ENCODE peak calls at places on chromosomes 2 and 18, in four cellular contexts. F is GM12878, J is K562, O is HepG2. Y is an unnamed sample.
A peak's percentile ranks its signal among the peaks of the same experiment; 100 is the strongest.

GRCh38 chr2:75619992-75620740 is 26.4 kb upstream of the MRPL19 start:
- DNase-seq in F (no peak), J (no peak), O (no peak), Y (no peak)

GRCh38 chr2:128727914-128728313 is 409.2 kb upstream of the HS6ST1 start:
- DNase-seq in F (no peak), J (no peak), O (no peak), Y (no peak)

GRCh38 chr18:58276640-58277456 is 232.8 kb downstream of the NEDD4L start:
- DNase-seq in F (no peak), J (no peak), O (no peak), Y (no peak)

GRCh38 chr18:56986829-56987228 is 160.1 kb upstream of the BOD1L2 start:
- DNase-seq in F (no peak), J (no peak), O (peak; percentile 64), Y (no peak)

GRCh38 chr18:14914771-14915170 is 166.8 kb downstream of the ANKRD30B start:
- DNase-seq in F (no peak), J (no peak), O (no peak), Y (no peak)

GRCh38 chr18:80033181-80034067 is 810 bp upstream of the RBFA start:
- DNase-seq in F (no peak), J (no peak), O (no peak), Y (no peak)

GRCh38 chr2:224584768-224585204 is 377 bp downstream of the CUL3 start:
- DNase-seq in F (no peak), J (peak; percentile 37), O (peak; percentile 35), Y (peak; percentile 32)

GRCh38 chr18:3411327-3411726 is 38.6 kb upstream of the TGIF1 start:
- DNase-seq in F (no peak), J (no peak), O (no peak), Y (no peak)

GRCh38 chr18:12449040-12449814 is 41.5 kb downstream of the PRELID3A start:
- DNase-seq in F (no peak), J (no peak), O (no peak), Y (no peak)

GRCh38 chr2:152647417-152648010 is 69.7 kb downstream of the PRPF40A start:
- DNase-seq in F (no peak), J (no peak), O (no peak), Y (no peak)

GRCh38 chr2:2687745-2688144 is 356.7 kb upstream of the MYT1L start:
- DNase-seq in F (no peak), J (no peak), O (no peak), Y (no peak)

GRCh38 chr2:2689313-2689712 is 358.2 kb upstream of the MYT1L start:
- DNase-seq in F (no peak), J (no peak), O (no peak), Y (no peak)

GRCh38 chr2:2683581-2683980 is 352.5 kb upstream of the MYT1L start:
- DNase-seq in F (no peak), J (no peak), O (no peak), Y (no peak)

GRCh38 chr2:2688231-2688630 is 357.2 kb upstream of the MYT1L start:
- DNase-seq in F (no peak), J (no peak), O (no peak), Y (no peak)

GRCh38 chr2:2686228-2686627 is 355.2 kb upstream of the MYT1L start:
- DNase-seq in F (no peak), J (no peak), O (no peak), Y (no peak)
- TF ChIP-seq SP1 in F (no peak), J (no peak), O (no peak), Y (no peak)

GRCh38 chr2:58757971-58758370 is 516.8 kb upstream of the FANCL start:
- DNase-seq in F (no peak), J (peak; percentile 61), O (no peak), Y (no peak)
- TF ChIP-seq BHLHE40 in F (no peak), J (no peak), O (no peak), Y (no peak)

DNA sequence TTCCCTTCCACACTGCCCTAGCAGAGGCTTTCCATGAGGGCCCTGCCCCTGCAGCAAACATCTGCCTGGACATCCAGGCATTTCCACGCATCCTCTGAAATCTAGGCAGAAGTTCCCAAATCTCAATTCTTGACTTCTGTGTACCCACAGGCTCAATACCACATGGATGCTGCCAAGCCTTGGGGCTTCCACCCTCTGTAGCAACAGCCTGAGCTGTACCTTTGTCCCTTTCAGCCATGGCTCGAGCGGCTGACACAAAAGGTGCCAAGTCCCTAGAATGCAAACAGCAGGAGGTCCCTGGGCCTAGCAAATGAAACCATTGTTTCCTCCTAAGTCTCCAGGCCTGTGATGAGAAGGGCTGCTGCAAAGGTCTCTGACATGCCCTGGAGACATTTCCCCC is 744.5 kb upstream of the LINC00305 start:
- DNase-seq in F (no peak), J (no peak), O (no peak), Y (no peak)
- TF ChIP-seq SP1 in F (no peak), J (no peak), O (no peak), Y (no peak)

GRCh38 chr2:148922776-148923175 is 47.7 kb downstream of the KIF5C start:
- DNase-seq in F (no peak), J (no peak), O (no peak), Y (no peak)
- TF ChIP-seq BHLHE40 in F (no peak), J (no peak), O (no peak), Y (no peak)

GRCh38 chr18:7615840-7616239 is 48.7 kb downstream of the PTPRM start:
- DNase-seq in F (no peak), J (no peak), O (no peak), Y (no peak)

GRCh38 chr18:7616661-7617060 is 49.5 kb downstream of the PTPRM start:
- DNase-seq in F (no peak), J (no peak), O (no peak), Y (no peak)

GRCh38 chr18:7618821-7619410 is 51.8 kb downstream of the PTPRM start:
- DNase-seq in F (no peak), J (no peak), O (no peak), Y (no peak)

GRCh38 chr18:7619676-7620075 is 52.6 kb downstream of the PTPRM start:
- DNase-seq in F (no peak), J (no peak), O (no peak), Y (no peak)

GRCh38 chr18:7617738-7618422 is 50.8 kb downstream of the PTPRM start:
- DNase-seq in F (no peak), J (no peak), O (no peak), Y (no peak)
- TF ChIP-seq SP1 in F (no peak), J (no peak), O (no peak), Y (no peak)

GRCh38 chr2:241636182-241636982 is 576 bp downstream of the THAP4 start:
- DNase-seq in F (no peak), J (peak; percentile 42), O (peak; percentile 49), Y (peak; percentile 39)
- TF ChIP-seq BHLHE40 in F (no peak), J (no peak), O (peak; percentile 6), Y (no peak)

GRCh38 chr2:240638517-240639160 is 13.4 kb downstream of the GPR35 start:
- DNase-seq in F (no peak), J (no peak), O (no peak), Y (no peak)

GRCh38 chr2:240635998-240636547 is 10.8 kb downstream of the GPR35 start:
- DNase-seq in F (no peak), J (no peak), O (no peak), Y (no peak)

GRCh38 chr2:240637901-240638175 is 12.6 kb downstream of the GPR35 start:
- DNase-seq in F (no peak), J (no peak), O (no peak), Y (no peak)

GRCh38 chr2:240636563-240637115 is 11.4 kb downstream of the GPR35 start:
- DNase-seq in F (no peak), J (no peak), O (no peak), Y (no peak)

GRCh38 chr2:240637116-240637900 is 12.0 kb downstream of the GPR35 start:
- DNase-seq in F (no peak), J (no peak), O (no peak), Y (no peak)
- TF ChIP-seq SP1 in F (no peak), J (no peak), O (no peak), Y (no peak)

GRCh38 chr2:159797468-159798375 is at the start of gene CD302:
- DNase-seq in F (no peak), J (peak; percentile 27), O (peak; percentile 68), Y (peak; percentile 68)
- TF ChIP-seq BHLHE40 in F (peak; percentile 34), J (no peak), O (peak; percentile 77), Y (no peak)